ENCODE peak calls at places on chromosomes 4 and X, in nine cellular contexts. L is amygdala; U is left lobe of liver; G is activated naive CD4-positive, alpha-beta T cell; S is keratinocyte; E is activated T-cell treated with anti-CD3 and anti-CD28 coated beads for 24 hours; B is T-helper 2 cell; N is stimulated activated CD4-positive, alpha-beta T cell treated with anti-CD3 and anti-CD28 coated beads, Interleukin-1b, Interleukin-23, amount 100 ng/mL, for 24 hours; Y is activated gamma-delta T cell treated with Interleukin-2 at 50 U/mL for 16 hours. V is an unnamed sample.

GRCh38 chrX:30141966-30142365 is 73.4 kb upstream of the MAGEB2 start:
- DNase-seq in Y (no peak), E (no peak), S (no peak), U (no peak), L (no peak), N (no peak), B (no peak), G (no peak), V (no peak)

GRCh38 chr4:38664704-38665401 is 854 bp downstream of the KLF3 start:
- DNase-seq in L (peak; percentile 66), G (no peak), N (no peak), U (peak; percentile 64), Y (peak; percentile 38), E (no peak), S (no peak), B (no peak), V (no peak)

GRCh38 chr4:48248559-48248953 is 21.1 kb downstream of the TEC start:
- DNase-seq in S (no peak), L (no peak), B (no peak), E (no peak), N (no peak), G (no peak), Y (no peak), U (no peak), V (no peak)

GRCh38 chr4:78951862-78952472 is 12.7 kb upstream of the PAQR3 start:
- DNase-seq in N (no peak), B (no peak), E (peak; percentile 32), L (no peak), S (no peak), Y (peak; percentile 7), U (no peak), G (no peak), V (no peak)

GRCh38 chr4:136908122-136908521 is 624.2 kb downstream of the PCDH18 start:
- DNase-seq in Y (no peak), E (no peak), U (no peak), L (no peak), B (no peak), N (no peak), S (no peak), G (no peak), V (no peak)

GRCh38 chr4:138390286-138390685 is 148.1 kb upstream of the SLC7A11 start:
- DNase-seq in Y (no peak), N (no peak), B (no peak), G (no peak), L (no peak), E (no peak), U (no peak), S (peak; percentile 5), V (no peak)

GRCh38 chr4:103136671-103137445 is 37.2 kb upstream of the BDH2 start:
- DNase-seq in L (no peak), U (no peak), Y (no peak), B (no peak), E (no peak), G (no peak), N (no peak), S (no peak), V (no peak)

GRCh38 chr4:157389751-157390150 is 169.2 kb downstream of the GRIA2 start:
- DNase-seq in Y (no peak), U (no peak), S (no peak), N (no peak), E (no peak), G (no peak), B (no peak), L (no peak), V (no peak)

GRCh38 chr4:6270691-6271121 is 1.1 kb downstream of the WFS1 start:
- DNase-seq in N (no peak), G (no peak), B (no peak), S (no peak), E (no peak), L (no peak), U (no peak), Y (no peak), V (no peak)

GRCh38 chrX:144275403-144275802 is 391.5 kb downstream of the UBE2NL start:
- DNase-seq in N (no peak), B (no peak), Y (no peak), E (no peak), G (no peak), S (no peak), L (no peak), U (no peak), V (no peak)

GRCh38 chrX:101191217-101191750 is 28.3 kb upstream of the DRP2 start:
- DNase-seq in Y (no peak), U (no peak), E (no peak), B (no peak), L (no peak), S (no peak), G (no peak), N (no peak), V (no peak)

GRCh38 chr4:113145519-113146291 is 96.3 kb downstream of the ANK2 start:
- DNase-seq in E (no peak), B (no peak), U (no peak), L (no peak), S (no peak), G (no peak), N (no peak), Y (no peak), V (no peak)

GRCh38 chr4:110104661-110105060 is 93.8 kb downstream of the ELOVL6 start:
- DNase-seq in E (no peak), L (no peak), Y (no peak), B (no peak), N (no peak), G (no peak), S (no peak), U (no peak), V (no peak)

GRCh38 chr4:3223346-3223745 is 25.6 kb upstream of the MSANTD1 start:
- DNase-seq in S (no peak), E (no peak), N (no peak), G (no peak), B (no peak), Y (no peak), L (no peak), U (no peak), V (no peak)

GRCh38 chrX:136477026-136477425 is 10.7 kb upstream of the BRS3 start:
- DNase-seq in N (no peak), S (no peak), L (no peak), Y (no peak), B (no peak), U (no peak), G (no peak), E (no peak), V (no peak)

GRCh38 chr4:17523626-17524025 is 8.7 kb downstream of the CLRN2 start:
- DNase-seq in Y (no peak), N (no peak), S (no peak), L (no peak), E (no peak), U (no peak), B (no peak), G (no peak), V (no peak)

GRCh38 chrX:65831268-65831667 is 163.8 kb downstream of the MSN start:
- DNase-seq in L (no peak), N (no peak), S (no peak), Y (no peak), U (no peak), G (no peak), B (no peak), E (no peak), V (no peak)

GRCh38 chr4:182975806-182976205 is 58.6 kb upstream of the DCTD start:
- DNase-seq in U (no peak), Y (no peak), S (peak; percentile 83), N (no peak), G (no peak), L (no peak), E (no peak), B (no peak), V (no peak)

GRCh38 chr4:148196168-148196567 is 246.0 kb downstream of the NR3C2 start:
- DNase-seq in B (no peak), S (no peak), E (no peak), Y (no peak), N (no peak), U (no peak), L (no peak), G (no peak), V (no peak)

GRCh38 chr4:106495498-106495897 is 126.9 kb upstream of the GIMD1 start:
- DNase-seq in N (no peak), E (no peak), G (no peak), Y (no peak), U (no peak), S (no peak), L (no peak), B (no peak), V (no peak)

GRCh38 chr4:15738877-15739276 is 36.0 kb downstream of the BST1 start:
- DNase-seq in S (no peak), L (no peak), G (no peak), B (no peak), E (no peak), N (no peak), U (no peak), Y (no peak), V (no peak)

V was measured in central memory CD8-positive, alpha-beta T cell.